ENCODE peak calls at places on chromosomes 16 and 17, in five cellular contexts. T, I, O, S and L are unnamed samples.

GRCh38 chr16:89860747-89861304 is 12.6 kb upstream of the TCF25 start:
- DNase-seq in T (peak; percentile 94), O (peak; percentile 51), I (no peak), S (peak; percentile 46), L (no peak)

GRCh38 chr17:33964344-33964979 is 290.6 kb upstream of the CCL2 start:
- DNase-seq in I (no peak), T (no peak), S (no peak), O (no peak), L (no peak)

GRCh38 chr17:19398301-19399181 is 11.6 kb upstream of the MFAP4 start:
- DNase-seq in S (no peak), O (no peak), T (peak; percentile 81), I (peak; percentile 85), L (no peak)

GRCh38 chr16:85991425-85991824 is 92.5 kb downstream of the IRF8 start:
- DNase-seq in S (no peak), T (no peak), O (no peak), I (peak; percentile 17), L (no peak)

GRCh38 chr16:24348511-24349290 is 92.6 kb downstream of the CACNG3 start:
- DNase-seq in O (no peak), I (no peak), T (no peak), S (no peak), L (no peak)

GRCh38 chr17:31424944-31425582 is 33.6 kb downstream of the RAB11FIP4 start:
- DNase-seq in T (peak; percentile 19), I (no peak), S (no peak), O (no peak), L (no peak)

GRCh38 chr17:27247071-27247957 is 46.6 kb upstream of the WSB1 start:
- DNase-seq in T (peak; percentile 81), O (no peak), I (peak; percentile 87), S (peak; percentile 95), L (no peak)

GRCh38 chr17:38448208-38448776 is 20.0 kb downstream of the ARHGAP23 start:
- DNase-seq in I (no peak), S (no peak), O (no peak), T (no peak), L (no peak)

GRCh38 chr16:80580109-80580832 is 39.5 kb downstream of the DYNLRB2 start:
- DNase-seq in O (no peak), S (no peak), I (no peak), T (no peak), L (no peak)

GRCh38 chr16:26963109-26963508 is 103.6 kb upstream of the C16orf82 start:
- DNase-seq in T (no peak), O (peak; percentile 8), S (no peak), I (no peak), L (no peak)

GRCh38 chr17:58452738-58453137 is 35.4 kb upstream of the RNF43 start:
- DNase-seq in I (no peak), S (no peak), O (no peak), T (no peak), L (no peak)

GRCh38 chr16:67537270-67537635 is 8.6 kb downstream of the RIPOR1 start:
- DNase-seq in I (peak; percentile 87), T (peak; percentile 94), S (peak; percentile 49), O (no peak), L (no peak)

GRCh38 chr16:69351309-69352027 is at the start of gene TMED6:
- DNase-seq in I (no peak), T (peak; percentile 24), S (no peak), O (no peak), L (no peak)

GRCh38 chr17:7878234-7878633 is 10.4 kb upstream of the CHD3 start:
- DNase-seq in T (no peak), S (no peak), I (no peak), O (no peak), L (peak; percentile 6)

GRCh38 chr16:67934306-67935095 is 2.1 kb downstream of the PSMB10 start:
- DNase-seq in T (peak; percentile 84), I (no peak), S (no peak), O (no peak), L (no peak)

GRCh38 chr17:27565874-27566672 is 64.9 kb upstream of the LGALS9 start:
- DNase-seq in I (no peak), O (no peak), S (no peak), T (peak; percentile 53), L (no peak)

GRCh38 chr16:5854027-5854426 is 756.4 kb upstream of the EEF2KMT start:
- DNase-seq in T (no peak), O (no peak), I (no peak), S (no peak), L (no peak)

GRCh38 chr16:21167360-21167759 is 8.9 kb downstream of the LDAF1 start:
- DNase-seq in S (no peak), I (no peak), O (peak; percentile 28), T (no peak), L (no peak)

GRCh38 chr17:79009397-79010303 is at the start of gene CANT1:
- DNase-seq in T (peak; percentile 96), O (peak; percentile 56), I (peak; percentile 89), S (peak; percentile 71), L (no peak)
- H3K4me1 ChIP-seq in T (peaks cover 45% of the 10 kb centered on the region), O (peaks cover 19% of the 10 kb centered on the region), I (no peaks in the 10 kb centered on the region), S (peaks cover 16% of the 10 kb centered on the region), L (peaks cover 49% of the 10 kb centered on the region)

DNA sequence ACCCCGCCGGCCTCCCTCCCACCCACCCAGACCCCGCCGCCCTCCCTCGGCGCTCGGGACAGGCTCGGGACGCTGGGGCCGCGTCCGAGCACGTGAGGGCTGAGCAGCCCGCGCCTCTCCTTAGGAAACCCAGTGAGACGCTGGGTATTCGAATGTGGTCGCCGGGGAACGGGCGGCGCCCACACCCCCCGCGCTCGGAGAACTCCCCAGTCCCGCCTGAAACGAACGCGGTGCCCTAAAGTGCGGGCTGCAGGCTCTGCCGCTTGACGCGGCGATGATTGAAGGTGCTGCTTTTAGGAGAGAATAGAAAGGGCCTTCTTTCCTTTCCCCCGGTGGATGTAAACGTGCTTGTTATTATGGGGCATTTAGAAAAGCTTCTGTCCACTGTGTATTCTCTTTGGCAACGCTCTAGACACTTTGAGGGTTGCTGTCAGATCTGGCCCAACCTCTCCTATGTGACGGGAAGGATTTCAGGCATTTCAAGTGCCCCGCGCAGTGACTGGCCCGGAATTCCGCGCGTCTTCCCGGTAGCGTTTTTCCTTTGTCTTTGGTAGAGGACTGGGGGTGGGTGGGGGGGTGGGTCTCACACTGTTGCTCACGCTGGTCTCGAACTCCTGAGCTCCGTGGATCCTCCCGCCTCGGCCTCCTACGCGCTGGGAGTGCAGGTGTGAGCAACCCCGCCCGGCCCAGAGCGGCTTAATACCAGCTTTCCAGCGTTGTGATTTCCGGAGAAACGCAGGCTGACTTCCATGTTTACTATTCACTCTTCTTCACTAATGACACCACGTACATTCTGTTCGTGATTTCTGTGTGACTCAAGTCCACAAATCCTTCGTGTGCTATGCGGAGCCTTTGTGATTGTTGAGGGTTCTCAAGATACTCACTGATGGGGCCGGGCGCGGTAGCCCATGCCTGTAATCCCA is 21.8 kb upstream of the FOXK2 start:
- DNase-seq in I (peak; percentile 80), T (peak; percentile 85), S (no peak), O (no peak), L (no peak)
- TF ChIP-seq POLR2A in I (no peak), T (no peak), S (no peak), O (no peak), L (no peak)

DNA sequence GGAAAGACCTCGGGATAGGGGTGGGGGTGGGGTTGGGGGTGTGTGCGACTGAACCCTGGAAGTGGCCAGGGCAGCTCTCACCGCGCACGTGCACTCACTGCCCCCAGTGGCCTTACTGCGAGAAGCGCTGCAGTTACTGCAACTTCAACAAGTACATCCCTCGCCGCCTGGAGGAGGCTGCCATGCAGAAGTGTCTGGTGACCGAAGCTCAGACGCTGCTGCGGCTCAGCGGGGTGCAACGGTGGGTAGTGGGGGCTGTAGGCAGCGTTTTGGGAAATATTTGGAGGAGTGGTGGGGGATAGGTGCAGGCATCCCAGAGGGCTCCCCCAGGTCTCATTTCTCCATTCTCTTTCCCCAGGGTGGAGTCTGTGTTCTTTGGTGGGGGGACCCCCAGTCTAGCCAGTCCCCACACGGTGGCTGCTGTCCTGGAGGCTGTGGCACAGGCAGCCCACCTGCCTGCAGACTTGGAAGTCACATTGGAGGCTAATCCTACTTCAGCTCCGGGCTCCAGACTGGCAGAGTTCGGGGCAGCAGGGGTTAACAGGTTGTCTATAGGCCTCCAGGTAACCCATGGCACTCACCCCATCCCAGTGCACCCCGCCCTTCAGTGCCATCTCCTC is 972 bp downstream of the RSAD1 start:
- DNase-seq in T (peak; percentile 92), S (peak; percentile 79), O (peak; percentile 77), I (peak; percentile 86), L (no peak)
- TF ChIP-seq POLR2AphosphoS5 in T (peak; percentile 43), S (no peak), O (no peak), I (no peak), L (no peak)

GRCh38 chr17:70447588-70447987 is 278.3 kb downstream of the KCNJ2 start:
- DNase-seq in S (no peak), I (no peak), O (no peak), T (no peak), L (no peak)
- H3K4me1 ChIP-seq in S (no peaks in the 10 kb centered on the region), I (no peaks in the 10 kb centered on the region), O (no peaks in the 10 kb centered on the region), T (no peaks in the 10 kb centered on the region), L (no peaks in the 10 kb centered on the region)

GRCh38 chr16:75021410-75021809 is 22.6 kb downstream of the ZNRF1 start:
- DNase-seq in O (no peak), T (no peak), S (no peak), I (no peak), L (no peak)
- TF ChIP-seq POLR2A in O (no peak), T (no peak), S (no peak), I (no peak), L (no peak)

DNA sequence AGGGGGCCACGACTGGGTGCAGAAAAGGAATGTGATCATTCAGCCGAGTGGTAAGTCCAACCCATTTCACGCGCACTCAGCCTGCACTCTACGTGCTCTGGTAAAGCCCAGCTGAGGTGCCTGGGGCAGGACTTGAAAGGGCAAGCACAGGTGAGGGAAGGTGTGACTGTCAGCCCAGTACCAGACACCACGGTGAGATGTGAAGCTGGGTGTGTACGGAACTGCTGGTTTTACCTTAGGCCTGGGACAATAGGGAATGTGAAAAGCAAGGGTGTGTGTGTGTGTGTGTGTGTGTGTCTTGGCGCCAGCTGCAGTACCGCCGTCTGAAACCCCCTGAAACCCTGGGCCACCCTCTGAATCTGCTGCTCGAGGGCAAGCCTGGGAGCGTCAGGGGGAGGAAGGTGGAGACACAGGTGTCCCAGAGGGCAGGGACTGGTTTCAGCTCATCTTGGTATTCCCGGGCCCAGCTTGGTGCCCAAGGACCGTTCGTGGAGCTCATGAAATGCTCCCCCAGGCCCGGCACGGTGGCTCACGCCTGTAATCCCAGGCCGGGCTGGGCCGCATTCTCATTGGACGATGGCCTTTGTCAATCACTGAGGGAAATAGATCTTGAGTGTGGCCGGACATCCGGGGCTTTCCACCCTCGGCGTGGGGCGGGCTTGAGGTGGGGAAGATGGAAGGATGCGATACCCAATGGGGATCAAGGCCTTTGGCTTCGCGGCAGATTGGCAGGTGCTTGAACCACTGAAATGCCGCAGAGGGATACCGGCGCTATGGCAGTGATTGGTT is 27.8 kb upstream of the ST6GALNAC1 start:
- DNase-seq in S (peak; percentile 100), O (peak; percentile 100), T (peak; percentile 99), I (peak; percentile 100), L (no peak)
- TF ChIP-seq POLR2AphosphoS5 in S (peak; percentile 98), O (peak; percentile 89), T (peak; percentile 92), I (peak; percentile 86), L (peak; percentile 98)

GRCh38 chr16:9105189-9105588 is 13.7 kb downstream of the HAPSTR1 start:
- DNase-seq in S (no peak), T (no peak), I (no peak), O (no peak), L (no peak)
- H3K4me1 ChIP-seq in S (no peaks in the 10 kb centered on the region), T (peaks cover 98% of the 10 kb centered on the region), I (no peaks in the 10 kb centered on the region), O (no peaks in the 10 kb centered on the region), L (peaks cover 100% of the 10 kb centered on the region)

GRCh38 chr17:40564883-40565744 is at the start of gene CCR7:
- DNase-seq in T (peak; percentile 94), S (no peak), O (no peak), I (no peak), L (no peak)
- TF ChIP-seq POLR2A in T (peak; percentile 79), S (no peak), O (no peak), I (no peak), L (no peak)